ENCODE peak calls at places on chromosomes 1 and 21, in ten cellular contexts. R, Z, U, C, B, O, J, P, E and X are unnamed samples.
A peak's percentile ranks its signal among the peaks of the same experiment; 100 is the strongest.

GRCh38 chr1:46549697-46550681 is 1.5 kb downstream of the KNCN start:
- DNase-seq in O (peak; percentile 47), C (peak; percentile 48), B (no peak), Z (peak; percentile 53), J (peak; percentile 58), U (no peak), E (no peak), R (peak; percentile 55), P (peak; percentile 73), X (no peak)

GRCh38 chr1:157272899-157273774 is 134.9 kb upstream of the ETV3 start:
- DNase-seq in P (no peak), B (no peak), O (no peak), J (peak; percentile 24), Z (no peak), E (no peak), C (no peak), R (no peak), U (no peak), X (no peak)

GRCh38 chr1:41360074-41361027 is 883 bp upstream of the FOXO6 start:
- DNase-seq in C (no peak), O (no peak), Z (no peak), P (no peak), E (no peak), U (no peak), R (no peak), J (peak; percentile 65), B (no peak), X (no peak)

GRCh38 chr1:180424848-180425457 is 77.4 kb downstream of the ACBD6 start:
- DNase-seq in U (no peak), P (no peak), J (no peak), B (no peak), Z (no peak), E (no peak), C (peak; percentile 26), R (peak; percentile 5), O (no peak), X (no peak)

GRCh38 chr1:42947965-42948732 is 10.5 kb downstream of the SLC2A1 start:
- DNase-seq in C (no peak), P (peak; percentile 49), B (no peak), U (no peak), R (no peak), E (no peak), Z (no peak), J (no peak), O (no peak), X (no peak)

GRCh38 chr1:113205980-113206766 is 133.2 kb downstream of the LRIG2 start:
- DNase-seq in O (no peak), P (no peak), J (no peak), B (no peak), Z (no peak), C (no peak), R (no peak), U (no peak), E (no peak), X (no peak)

GRCh38 chr1:93877529-93877928 is 1.5 kb downstream of the DNTTIP2 start:
- DNase-seq in E (no peak), Z (no peak), B (no peak), U (no peak), P (no peak), C (no peak), J (no peak), O (no peak), R (no peak), X (no peak)

GRCh38 chr1:238501290-238501689 is 610.6 kb upstream of the ZP4 start:
- DNase-seq in J (no peak), U (no peak), E (no peak), R (no peak), Z (no peak), B (no peak), P (no peak), O (no peak), C (no peak), X (no peak)

GRCh38 chr1:147821883-147822282 is 61.5 kb upstream of the GJA5 start:
- DNase-seq in P (no peak), R (no peak), B (no peak), C (no peak), U (no peak), E (no peak), O (no peak), Z (peak; percentile 17), J (peak; percentile 39), X (no peak)

GRCh38 chr1:246078888-246079252 is 428.2 kb downstream of the SMYD3 start:
- DNase-seq in R (no peak), O (no peak), B (no peak), U (no peak), C (no peak), J (no peak), P (no peak), E (no peak), Z (no peak), X (no peak)

GRCh38 chr1:116769050-116769449 is 14.8 kb downstream of the CD2 start:
- DNase-seq in Z (no peak), P (no peak), U (no peak), E (no peak), B (no peak), R (no peak), C (no peak), O (no peak), J (no peak), X (no peak)

GRCh38 chr1:112544011-112544688 is 35.4 kb downstream of the WNT2B start:
- DNase-seq in J (peak; percentile 29), C (no peak), R (no peak), U (no peak), P (no peak), Z (no peak), E (no peak), O (no peak), B (no peak), X (no peak)

GRCh38 chr1:220748091-220748934 is at the start of gene MTARC2:
- DNase-seq in R (peak; percentile 39), P (peak; percentile 91), J (peak; percentile 87), Z (peak; percentile 92), O (peak; percentile 86), C (peak; percentile 22), U (peak; percentile 88), E (peak; percentile 87), B (peak; percentile 56), X (peak; percentile 73)

GRCh38 chr21:46295996-46296752 is 10.0 kb downstream of the YBEY start:
- DNase-seq in R (no peak), C (peak; percentile 56), E (peak; percentile 59), J (peak; percentile 38), P (peak; percentile 90), O (peak; percentile 90), Z (peak; percentile 95), U (peak; percentile 93), B (peak; percentile 15), X (peak; percentile 76)

GRCh38 chr1:159172599-159173291 is 1.3 kb downstream of the CADM3 start:
- DNase-seq in U (peak; percentile 57), E (no peak), B (no peak), Z (peak; percentile 59), P (no peak), R (no peak), J (no peak), C (no peak), O (no peak), X (no peak)

GRCh38 chr21:45155910-45156309 is 81.5 kb downstream of the ADARB1 start:
- DNase-seq in O (no peak), U (no peak), Z (no peak), P (no peak), C (no peak), R (no peak), E (no peak), J (no peak), B (no peak), X (no peak)
- H3K4me1 ChIP-seq in O (peaks cover 17% of the 10 kb centered on the region), U (peaks cover 11% of the 10 kb centered on the region), Z (no peaks in the 10 kb centered on the region), P (peaks cover 30% of the 10 kb centered on the region), C (peaks cover 37% of the 10 kb centered on the region), R (peaks cover 20% of the 10 kb centered on the region), E (no peaks in the 10 kb centered on the region), J (peaks cover 6% of the 10 kb centered on the region), B (peaks cover 11% of the 10 kb centered on the region), X (peaks cover 7% of the 10 kb centered on the region)

DNA sequence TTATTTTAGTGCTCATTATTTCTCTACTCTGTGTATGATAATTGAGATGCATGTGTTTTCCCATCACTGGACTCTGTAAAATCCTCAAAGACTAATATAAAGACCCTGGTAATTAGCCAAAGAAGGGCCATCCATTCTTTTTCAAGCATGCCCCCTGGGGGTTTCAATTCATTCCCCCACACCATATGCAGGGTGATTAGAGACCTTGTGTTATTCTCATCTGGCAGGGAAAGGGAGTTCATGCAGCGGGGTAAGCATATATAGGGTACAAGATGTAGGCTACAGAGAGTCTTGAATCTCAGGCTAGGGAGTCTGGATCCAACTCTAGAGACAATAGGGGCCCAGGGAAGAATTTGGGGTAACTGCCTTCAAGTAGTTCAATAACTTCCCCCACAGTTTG is 166.5 kb downstream of the TNR start:
- DNase-seq in O (no peak), U (no peak), B (no peak), Z (no peak), J (no peak), C (no peak), R (no peak), E (no peak), P (no peak), X (no peak)
- H3K27me3 ChIP-seq in O (no peaks in the 10 kb centered on the region), U (no peaks in the 10 kb centered on the region), B (no peaks in the 10 kb centered on the region), Z (peaks cover 3% of the 10 kb centered on the region), J (peaks cover 5% of the 10 kb centered on the region), C (no peaks in the 10 kb centered on the region), R (no peaks in the 10 kb centered on the region), E (no peaks in the 10 kb centered on the region), P (no peaks in the 10 kb centered on the region), X (no peaks in the 10 kb centered on the region)

GRCh38 chr1:223133824-223134435 is 9.1 kb downstream of the TLR5 start:
- DNase-seq in O (peak; percentile 92), R (peak; percentile 84), U (peak; percentile 91), B (peak; percentile 33), C (peak; percentile 85), J (peak; percentile 94), E (peak; percentile 90), P (peak; percentile 97), Z (peak; percentile 94), X (peak; percentile 74)
- H3K4me1 ChIP-seq in O (peaks cover 60% of the 10 kb centered on the region), R (peaks cover 14% of the 10 kb centered on the region), U (peaks cover 34% of the 10 kb centered on the region), B (peaks cover 8% of the 10 kb centered on the region), C (no peaks in the 10 kb centered on the region), J (peaks cover 23% of the 10 kb centered on the region), E (peaks cover 36% of the 10 kb centered on the region), P (peaks cover 72% of the 10 kb centered on the region), Z (peaks cover 5% of the 10 kb centered on the region), X (peaks cover 44% of the 10 kb centered on the region)

GRCh38 chr21:33069994-33070811 is at the start of gene OLIG1:
- DNase-seq in U (peak; percentile 67), J (peak; percentile 18), R (peak; percentile 44), C (no peak), P (peak; percentile 94), B (no peak), Z (peak; percentile 66), O (peak; percentile 73), E (peak; percentile 22), X (no peak)

GRCh38 chr21:33067457-33067856 is 2.5 kb upstream of the OLIG1 start:
- DNase-seq in R (no peak), C (no peak), U (no peak), E (no peak), O (no peak), P (no peak), B (no peak), J (no peak), Z (no peak), X (no peak)

GRCh38 chr21:33069645-33069993 is 322 bp upstream of the OLIG1 start:
- DNase-seq in E (no peak), C (no peak), O (no peak), B (no peak), Z (no peak), R (no peak), P (no peak), U (no peak), J (no peak), X (no peak)

GRCh38 chr21:33070921-33071877 is 1.3 kb downstream of the OLIG1 start:
- DNase-seq in P (peak; percentile 86), Z (no peak), C (no peak), E (no peak), J (no peak), O (no peak), R (no peak), B (no peak), U (no peak), X (no peak)

GRCh38 chr21:33069243-33069642 is 698 bp upstream of the OLIG1 start:
- DNase-seq in B (no peak), J (no peak), P (no peak), O (no peak), E (no peak), R (no peak), C (no peak), Z (no peak), U (no peak), X (no peak)
- H3K27me3 ChIP-seq in B (peaks cover 21% of the 10 kb centered on the region), J (peaks cover 97% of the 10 kb centered on the region), P (peaks cover 70% of the 10 kb centered on the region), O (peaks cover 90% of the 10 kb centered on the region), E (peaks cover 29% of the 10 kb centered on the region), R (peaks cover 97% of the 10 kb centered on the region), C (peaks cover 84% of the 10 kb centered on the region), Z (no peaks in the 10 kb centered on the region), U (peaks cover 76% of the 10 kb centered on the region), X (peaks cover 57% of the 10 kb centered on the region)